ENCODE peak calls at places on chromosomes 11 and 22, in nine cellular contexts. B is thoracic aorta, S is H9, H is OCI-LY7, F is RWPE1, Q is tibial artery, A is upper lobe of left lung, X is sigmoid colon, D is heart left ventricle. J is an unnamed sample.

GRCh38 chr11:46238078-46238966 is 39.1 kb upstream of the CREB3L1 start:
- DNase-seq in B (no peak), S (peak; percentile 64), H (no peak), F (peak; percentile 54), Q (peak; percentile 47), A (peak; percentile 95), X (peak; percentile 89), D (peak; percentile 90), J (peak; percentile 25)

GRCh38 chr11:13016415-13016814 is 7.3 kb downstream of the RASSF10 start:
- DNase-seq in B (no peak), S (no peak), H (no peak), F (no peak), Q (no peak), A (no peak), X (no peak), D (no peak), J (no peak)

GRCh38 chr22:43542681-43543521 is 131.1 kb downstream of the MPPED1 start:
- DNase-seq in B (no peak), S (peak; percentile 20), H (no peak), F (no peak), Q (no peak), A (no peak), X (peak; percentile 28), D (no peak), J (no peak)

GRCh38 chr22:29309332-29310064 is 3.0 kb downstream of the GAS2L1 start:
- DNase-seq in B (no peak), S (no peak), H (no peak), F (no peak), Q (peak; percentile 56), A (peak; percentile 82), X (peak; percentile 71), D (peak; percentile 87), J (no peak)

GRCh38 chr11:57444362-57445074 is 15.8 kb upstream of the RTN4RL2 start:
- DNase-seq in B (no peak), S (no peak), H (no peak), F (no peak), Q (no peak), A (no peak), X (no peak), D (no peak), J (no peak)

GRCh38 chr11:28058333-28058732 is 49.6 kb downstream of the KIF18A start:
- DNase-seq in B (no peak), S (no peak), H (no peak), F (no peak), Q (no peak), A (no peak), X (no peak), D (no peak), J (no peak)

GRCh38 chr11:73072935-73073481 is 69.1 kb downstream of the FCHSD2 start:
- DNase-seq in B (no peak), S (no peak), H (peak; percentile 56), F (peak; percentile 8), Q (no peak), A (no peak), X (no peak), D (no peak), J (no peak)

GRCh38 chr22:29346659-29347058 is 31.2 kb upstream of the RASL10A start:
- DNase-seq in B (no peak), S (no peak), H (no peak), F (no peak), Q (no peak), A (no peak), X (no peak), D (peak; percentile 33), J (no peak)

GRCh38 chr22:46798366-46799057 is 36.1 kb downstream of the TBC1D22A start:
- DNase-seq in B (no peak), S (peak; percentile 85), H (peak; percentile 78), F (peak; percentile 13), Q (peak; percentile 66), A (peak; percentile 95), X (peak; percentile 77), D (peak; percentile 86), J (peak; percentile 44)

GRCh38 chr11:91796999-91797398 is 427.6 kb upstream of the FAT3 start:
- DNase-seq in B (no peak), S (no peak), H (no peak), F (no peak), Q (no peak), A (no peak), X (no peak), D (no peak), J (no peak)

GRCh38 chr11:17063171-17064002 is 14.1 kb downstream of the RPS13 start:
- DNase-seq in B (no peak), S (peak; percentile 76), H (peak; percentile 32), F (peak; percentile 64), Q (no peak), A (peak; percentile 27), X (no peak), D (peak; percentile 79), J (peak; percentile 9)

GRCh38 chr11:26331911-26332571 is at the start of gene ANO3:
- DNase-seq in B (no peak), S (peak; percentile 97), H (no peak), F (peak; percentile 80), Q (no peak), A (peak; percentile 91), X (peak; percentile 79), D (peak; percentile 74), J (no peak)

GRCh38 chr11:106276859-106277436 is 199.5 kb downstream of the AASDHPPT start:
- DNase-seq in B (no peak), S (peak; percentile 35), H (no peak), F (peak; percentile 11), Q (no peak), A (no peak), X (no peak), D (no peak), J (no peak)

GRCh38 chr11:61961570-61962212 is 5.7 kb downstream of the FTH1 start:
- DNase-seq in B (no peak), S (no peak), H (no peak), F (no peak), Q (peak; percentile 61), A (no peak), X (peak; percentile 87), D (no peak), J (no peak)

GRCh38 chr11:16739326-16739875 is 954 bp downstream of the C11orf58 start:
- DNase-seq in B (no peak), S (no peak), H (peak; percentile 22), F (peak; percentile 16), Q (no peak), A (no peak), X (no peak), D (no peak), J (no peak)

GRCh38 chr11:128956401-128957203 is 13.9 kb upstream of the TP53AIP1 start:
- DNase-seq in B (no peak), S (no peak), H (peak; percentile 65), F (peak; percentile 77), Q (no peak), A (no peak), X (no peak), D (no peak), J (no peak)

DNA sequence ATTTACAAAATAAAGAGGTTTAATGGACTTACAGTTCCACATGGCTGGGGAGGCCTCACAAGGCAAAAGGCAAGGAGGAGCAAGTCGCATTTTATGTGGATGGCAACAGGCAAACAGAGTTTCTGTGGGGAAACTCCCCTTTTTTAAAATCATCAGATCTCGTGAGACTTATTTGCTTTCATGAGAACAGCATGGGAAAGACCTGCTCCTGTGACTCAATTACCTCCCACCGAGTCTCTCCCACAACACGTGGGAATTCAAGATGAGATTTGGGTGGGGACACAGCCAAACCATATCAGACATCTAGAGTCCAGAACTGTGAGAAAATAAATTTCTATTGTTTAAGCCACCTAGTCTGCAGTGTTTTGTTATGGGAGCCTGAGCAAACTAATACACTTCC is 80.8 kb downstream of the ME3 start:
- DNase-seq in B (no peak), S (no peak), H (no peak), F (no peak), Q (no peak), A (no peak), X (no peak), D (no peak), J (no peak)
- H3K27ac ChIP-seq in B (no peak overlapping the region), S (no peak overlapping the region), H (no peak overlapping the region), F (no peak overlapping the region), Q (no peak overlapping the region), A (peak overlapping the region; percentile 66), X (peak overlapping the region; percentile 57), D (no peak overlapping the region), J (no peak overlapping the region)

GRCh38 chr11:68810164-68810563 is 31.6 kb downstream of the CPT1A start:
- DNase-seq in B (no peak), S (no peak), H (no peak), F (no peak), Q (peak; percentile 39), A (no peak), X (no peak), D (peak; percentile 82), J (no peak)

GRCh38 chr11:68808787-68809186 is 32.9 kb downstream of the CPT1A start:
- DNase-seq in B (no peak), S (no peak), H (no peak), F (no peak), Q (no peak), A (no peak), X (no peak), D (no peak), J (no peak)

GRCh38 chr11:68813778-68814177 is 27.9 kb downstream of the CPT1A start:
- DNase-seq in B (no peak), S (no peak), H (no peak), F (no peak), Q (no peak), A (no peak), X (no peak), D (no peak), J (no peak)

GRCh38 chr11:68809506-68809905 is 32.2 kb downstream of the CPT1A start:
- DNase-seq in B (no peak), S (no peak), H (no peak), F (no peak), Q (no peak), A (no peak), X (no peak), D (no peak), J (no peak)

GRCh38 chr11:68812526-68812925 is 29.2 kb downstream of the CPT1A start:
- DNase-seq in B (no peak), S (no peak), H (no peak), F (no peak), Q (no peak), A (no peak), X (no peak), D (no peak), J (no peak)
- H3K27ac ChIP-seq in B (no peak overlapping the region), S (no peak overlapping the region), H (no peak overlapping the region), F (no peak overlapping the region), Q (no peak overlapping the region), A (no peak overlapping the region), X (no peak overlapping the region), D (no peak overlapping the region), J (no peak overlapping the region)

DNA sequence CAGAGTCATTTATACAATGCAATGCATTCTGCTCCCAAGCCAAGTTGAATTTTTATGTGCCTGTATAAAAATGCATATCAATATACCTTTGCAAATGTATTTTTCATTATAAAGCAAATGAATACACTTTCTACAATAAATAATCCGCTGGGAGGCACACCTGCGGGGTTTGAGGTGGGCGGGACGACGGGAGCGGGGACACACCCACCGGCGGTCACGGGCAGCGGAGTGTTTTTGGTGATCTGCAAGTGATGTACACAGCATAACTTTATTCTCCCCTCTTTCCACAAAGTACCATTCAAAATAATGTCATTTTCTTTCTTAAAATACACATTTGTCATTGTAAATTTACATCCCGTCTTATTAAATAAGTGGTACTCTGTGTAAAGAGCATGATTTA is 54.1 kb downstream of the BRD1 start:
- DNase-seq in B (no peak), S (no peak), H (no peak), F (no peak), Q (no peak), A (peak; percentile 58), X (no peak), D (no peak), J (no peak)
- H3K27ac ChIP-seq in B (no peak overlapping the region), S (no peak overlapping the region), H (no peak overlapping the region), F (no peak overlapping the region), Q (no peak overlapping the region), A (no peak overlapping the region), X (no peak overlapping the region), D (no peak overlapping the region), J (no peak overlapping the region)

GRCh38 chr22:22452211-22452610 is 56.3 kb downstream of the ZNF280B start:
- DNase-seq in B (no peak), S (no peak), H (no peak), F (no peak), Q (no peak), A (no peak), X (no peak), D (no peak), J (no peak)
- H3K27ac ChIP-seq in B (no peak overlapping the region), S (no peak overlapping the region), H (no peak overlapping the region), F (no peak overlapping the region), Q (no peak overlapping the region), A (no peak overlapping the region), X (no peak overlapping the region), D (no peak overlapping the region), J (no peak overlapping the region)